ENCODE peak calls at places on chromosomes 12 and 14, in eight cellular contexts. C, V, F, D, N, M, L and P are unnamed samples.
A peak's percentile ranks its signal among the peaks of the same experiment; 100 is the strongest.

GRCh38 chr12:27474344-27474743 is 27.8 kb downstream of the SMCO2 start:
- DNase-seq in M (no peak), C (no peak), V (no peak), F (no peak), L (no peak), D (no peak), N (no peak), P (no peak)

GRCh38 chr12:5505116-5505515 is 73.2 kb downstream of the NTF3 start:
- DNase-seq in N (no peak), L (no peak), C (no peak), V (no peak), M (no peak), D (no peak), F (no peak), P (no peak)

GRCh38 chr12:48165089-48166031 is 8.0 kb upstream of the ASB8 start:
- DNase-seq in C (peak; percentile 44), V (peak; percentile 59), N (peak; percentile 45), L (peak; percentile 67), F (peak; percentile 67), M (peak; percentile 57), D (peak; percentile 28), P (peak; percentile 77)

GRCh38 chr12:66964629-66965028 is 285.8 kb upstream of the GRIP1 start:
- DNase-seq in M (no peak), D (no peak), C (no peak), L (no peak), V (no peak), F (no peak), N (no peak), P (no peak)

GRCh38 chr12:86748874-86749273 is 492.7 kb upstream of the MGAT4C start:
- DNase-seq in N (no peak), M (no peak), F (no peak), C (no peak), V (no peak), D (no peak), L (no peak), P (no peak)

GRCh38 chr14:79575032-79575431 is 636.3 kb downstream of the DIO2 start:
- DNase-seq in C (no peak), F (no peak), N (no peak), L (no peak), D (no peak), V (no peak), M (no peak), P (no peak)

GRCh38 chr14:58200480-58200841 is 512 bp downstream of the ACTR10 start:
- DNase-seq in D (no peak), F (no peak), M (no peak), V (no peak), N (no peak), L (no peak), C (no peak), P (no peak)

GRCh38 chr12:18454330-18454729 is 193.0 kb downstream of the PIK3C2G start:
- DNase-seq in C (no peak), D (no peak), L (no peak), V (no peak), F (no peak), M (no peak), N (no peak), P (no peak)

GRCh38 chr14:97854918-97855317 is 1057.7 kb downstream of the VRK1 start:
- DNase-seq in N (no peak), L (no peak), M (no peak), D (peak; percentile 17), C (no peak), F (no peak), V (no peak), P (no peak)

GRCh38 chr12:94172973-94173372 is 24.6 kb downstream of the PLXNC1 start:
- DNase-seq in D (no peak), L (no peak), M (no peak), N (no peak), C (peak; percentile 94), F (no peak), V (no peak), P (peak; percentile 87)

GRCh38 chr14:55593698-55594097 is 13.7 kb downstream of the KTN1 start:
- DNase-seq in C (peak; percentile 27), M (no peak), D (no peak), N (no peak), L (no peak), F (no peak), V (no peak), P (no peak)

GRCh38 chr12:121139301-121139700 is 6.6 kb downstream of the P2RX7 start:
- DNase-seq in L (no peak), M (no peak), D (no peak), N (no peak), F (no peak), V (no peak), C (no peak), P (no peak)

GRCh38 chr12:6199211-6199530 is 1.0 kb upstream of the CD9 start:
- DNase-seq in L (no peak), C (no peak), N (no peak), V (no peak), M (no peak), D (no peak), F (no peak), P (no peak)

GRCh38 chr12:45234134-45234865 is 18.4 kb downstream of the ANO6 start:
- DNase-seq in M (peak; percentile 88), F (peak; percentile 98), N (no peak), L (peak; percentile 33), C (peak; percentile 92), D (no peak), V (peak; percentile 84), P (peak; percentile 59)

GRCh38 chr12:115132906-115133305 is 448.9 kb upstream of the TBX3 start:
- DNase-seq in M (no peak), N (no peak), L (no peak), V (no peak), D (no peak), F (no peak), C (no peak), P (no peak)

GRCh38 chr12:112777387-112778025 is 14.0 kb upstream of the RPH3A start:
- DNase-seq in N (no peak), M (no peak), C (no peak), V (no peak), L (no peak), D (no peak), F (no peak), P (no peak)

DNA sequence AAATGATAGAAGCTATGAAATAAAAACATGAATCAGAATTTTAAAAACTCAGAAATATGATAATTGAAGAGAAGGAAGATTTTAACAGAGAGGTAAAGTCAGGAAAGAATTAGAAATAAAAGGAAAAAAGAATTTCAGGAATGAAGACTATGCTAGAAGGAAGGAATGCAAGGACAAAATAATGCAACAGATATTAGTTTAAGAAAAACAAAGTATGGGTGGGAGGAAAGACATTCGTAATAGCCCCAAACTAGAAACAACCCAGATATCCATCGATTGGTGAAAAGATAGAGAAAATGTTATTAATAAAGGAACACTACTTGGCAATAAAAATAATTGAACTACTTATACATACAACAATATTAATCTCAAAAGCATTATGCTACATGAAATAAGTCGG is 129.6 kb downstream of the AKAP6 start:
- DNase-seq in N (no peak), L (no peak), C (no peak), V (no peak), M (no peak), D (no peak), F (no peak), P (no peak)
- TF ChIP-seq MAX in N (no peak), L (no peak), C (no peak), V (no peak), M (no peak), D (no peak), F (no peak), P (no peak)

DNA sequence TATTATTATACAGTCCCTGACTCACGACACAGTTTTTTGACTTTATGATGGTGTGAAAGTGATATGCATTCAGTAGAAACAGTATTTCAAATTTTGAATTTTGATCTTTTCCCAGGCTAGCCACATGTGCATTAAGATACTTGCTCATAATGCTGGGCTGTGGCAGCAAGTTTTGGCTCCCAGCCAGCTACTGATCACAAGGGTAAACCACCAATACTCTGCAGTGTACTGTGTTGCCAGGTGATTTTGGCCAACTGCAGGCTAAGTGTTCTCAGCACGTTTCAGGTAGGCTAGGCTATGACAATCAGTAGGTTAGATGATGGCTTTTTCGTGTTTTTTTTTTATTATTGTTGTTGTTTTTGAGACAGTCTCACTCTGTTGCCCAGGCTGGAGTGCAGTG is 69.4 kb upstream of the ACTN1 start:
- DNase-seq in V (no peak), L (no peak), M (no peak), N (no peak), C (no peak), F (peak; percentile 58), D (no peak), P (no peak)
- TF ChIP-seq MAX in V (no peak), L (no peak), M (no peak), N (no peak), C (no peak), F (no peak), D (no peak), P (no peak)

GRCh38 chr12:52815676-52816075 is 1.8 kb upstream of the KRT4 start:
- DNase-seq in M (no peak), V (no peak), N (no peak), F (no peak), L (no peak), C (no peak), D (no peak), P (no peak)

GRCh38 chr12:52818376-52818775 is 4.5 kb upstream of the KRT4 start:
- DNase-seq in D (no peak), V (no peak), C (no peak), L (no peak), M (no peak), F (no peak), N (no peak), P (no peak)

GRCh38 chr12:52816189-52816588 is 2.3 kb upstream of the KRT4 start:
- DNase-seq in N (no peak), L (no peak), M (no peak), C (no peak), D (no peak), V (no peak), F (no peak), P (no peak)

GRCh38 chr12:52817699-52818238 is 3.9 kb upstream of the KRT4 start:
- DNase-seq in N (no peak), C (no peak), M (no peak), L (no peak), F (no peak), D (no peak), V (no peak), P (no peak)

GRCh38 chr12:52817003-52817698 is 3.2 kb upstream of the KRT4 start:
- DNase-seq in C (no peak), L (no peak), D (no peak), F (no peak), V (no peak), N (no peak), M (no peak), P (no peak)
- TF ChIP-seq MAX in C (no peak), L (no peak), D (no peak), F (no peak), V (no peak), N (no peak), M (no peak), P (no peak)

GRCh38 chr12:2306012-2306411 is 253.2 kb downstream of the CACNA1C start:
- DNase-seq in L (no peak), M (no peak), C (no peak), N (no peak), V (no peak), D (no peak), F (no peak), P (peak; percentile 91)
- TF ChIP-seq MAX in L (no peak), M (no peak), C (no peak), N (no peak), V (no peak), D (no peak), F (no peak), P (no peak)